ENCODE peak calls at places on chromosomes 16 and 17, in eight cellular contexts. One of them, this sample, is unnamed.

GRCh38 chr17:74631468-74632195 is 8.1 kb upstream of the CD300E start:
- DNase-seq in uterus: no peak
- DNase-seq in lower lobe of right lung: no peak
- DNase-seq in epithelial cell of esophagus: no peak
- DNase-seq in AG09309: peak
- DNase-seq in transverse colon: no peak
- DNase-seq in GM12865: peak
- DNase-seq in thoracic aorta: no peak
- DNase-seq in this sample: no peak

GRCh38 chr17:79006001-79006400 is 3.6 kb downstream of the CANT1 start:
- DNase-seq in epithelial cell of esophagus: no peak
- DNase-seq in uterus: peak
- DNase-seq in AG09309: no peak
- DNase-seq in GM12865: no peak
- DNase-seq in thoracic aorta: no peak
- DNase-seq in lower lobe of right lung: no peak
- DNase-seq in transverse colon: peak
- DNase-seq in this sample: no peak

GRCh38 chr16:29028457-29029167 is 43.8 kb downstream of the LAT start:
- DNase-seq in AG09309: no peak
- DNase-seq in lower lobe of right lung: no peak
- DNase-seq in thoracic aorta: no peak
- DNase-seq in uterus: no peak
- DNase-seq in epithelial cell of esophagus: no peak
- DNase-seq in GM12865: no peak
- DNase-seq in transverse colon: no peak
- DNase-seq in this sample: peak

GRCh38 chr16:67953641-67954375 is 9.9 kb upstream of the LCAT start:
- DNase-seq in uterus: no peak
- DNase-seq in transverse colon: no peak
- DNase-seq in lower lobe of right lung: no peak
- DNase-seq in epithelial cell of esophagus: no peak
- DNase-seq in AG09309: no peak
- DNase-seq in GM12865: no peak
- DNase-seq in thoracic aorta: no peak
- DNase-seq in this sample: no peak

GRCh38 chr17:82844796-82845162 is 5.0 kb upstream of the ZNF750 start:
- DNase-seq in GM12865: no peak
- DNase-seq in AG09309: no peak
- DNase-seq in lower lobe of right lung: no peak
- DNase-seq in uterus: no peak
- DNase-seq in thoracic aorta: no peak
- DNase-seq in epithelial cell of esophagus: no peak
- DNase-seq in transverse colon: no peak
- DNase-seq in this sample: no peak

GRCh38 chr17:43517161-43517560 is 29.0 kb downstream of the ETV4 start:
- DNase-seq in transverse colon: no peak
- DNase-seq in lower lobe of right lung: no peak
- DNase-seq in GM12865: peak
- DNase-seq in uterus: no peak
- DNase-seq in epithelial cell of esophagus: no peak
- DNase-seq in AG09309: no peak
- DNase-seq in thoracic aorta: no peak
- DNase-seq in this sample: no peak

GRCh38 chr17:1197781-1198490 is 18.2 kb upstream of the ABR start:
- DNase-seq in lower lobe of right lung: peak
- DNase-seq in GM12865: peak
- DNase-seq in thoracic aorta: no peak
- DNase-seq in epithelial cell of esophagus: no peak
- DNase-seq in uterus: peak
- DNase-seq in AG09309: no peak
- DNase-seq in transverse colon: peak
- DNase-seq in this sample: no peak

GRCh38 chr16:48168089-48168488 is 12.3 kb upstream of the ABCC12 start:
- DNase-seq in uterus: no peak
- DNase-seq in thoracic aorta: no peak
- DNase-seq in GM12865: no peak
- DNase-seq in epithelial cell of esophagus: no peak
- DNase-seq in transverse colon: no peak
- DNase-seq in lower lobe of right lung: no peak
- DNase-seq in AG09309: no peak
- DNase-seq in this sample: no peak

GRCh38 chr16:1778200-1779179 is 3.9 kb downstream of the SPSB3 start:
- DNase-seq in uterus: no peak
- DNase-seq in GM12865: no peak
- DNase-seq in lower lobe of right lung: no peak
- DNase-seq in thoracic aorta: no peak
- DNase-seq in transverse colon: peak
- DNase-seq in AG09309: no peak
- DNase-seq in epithelial cell of esophagus: no peak
- DNase-seq in this sample: no peak

GRCh38 chr17:58531661-58532554 is 17.5 kb upstream of the MTMR4 start:
- DNase-seq in lower lobe of right lung: peak
- DNase-seq in uterus: peak
- DNase-seq in AG09309: no peak
- DNase-seq in epithelial cell of esophagus: peak
- DNase-seq in GM12865: peak
- DNase-seq in transverse colon: peak
- DNase-seq in thoracic aorta: no peak
- DNase-seq in this sample: no peak

GRCh38 chr16:10828851-10829331 is 10.3 kb upstream of the TVP23A start:
- DNase-seq in lower lobe of right lung: peak
- DNase-seq in AG09309: peak
- DNase-seq in thoracic aorta: peak
- DNase-seq in transverse colon: peak
- DNase-seq in GM12865: no peak
- DNase-seq in uterus: peak
- DNase-seq in epithelial cell of esophagus: peak
- DNase-seq in this sample: peak

GRCh38 chr16:75580-76501 is 2.2 kb upstream of the MPG start:
- DNase-seq in GM12865: no peak
- DNase-seq in transverse colon: peak
- DNase-seq in uterus: peak
- DNase-seq in lower lobe of right lung: peak
- DNase-seq in thoracic aorta: no peak
- DNase-seq in epithelial cell of esophagus: peak
- DNase-seq in AG09309: peak
- DNase-seq in this sample: no peak

GRCh38 chr17:1644493-1645206 is 882 bp downstream of the SCARF1 start:
- DNase-seq in GM12865: peak
- DNase-seq in lower lobe of right lung: no peak
- DNase-seq in transverse colon: no peak
- DNase-seq in uterus: no peak
- DNase-seq in epithelial cell of esophagus: peak
- DNase-seq in thoracic aorta: no peak
- DNase-seq in AG09309: no peak
- DNase-seq in this sample: no peak

GRCh38 chr16:78609542-78610253 is 510.2 kb downstream of the WWOX start:
- DNase-seq in GM12865: no peak
- DNase-seq in uterus: no peak
- DNase-seq in lower lobe of right lung: no peak
- DNase-seq in AG09309: no peak
- DNase-seq in transverse colon: no peak
- DNase-seq in thoracic aorta: no peak
- DNase-seq in epithelial cell of esophagus: no peak
- DNase-seq in this sample: no peak

GRCh38 chr16:67030221-67030962 is 1.4 kb downstream of the CBFB start:
- DNase-seq in epithelial cell of esophagus: no peak
- DNase-seq in uterus: no peak
- DNase-seq in AG09309: no peak
- DNase-seq in GM12865: no peak
- DNase-seq in lower lobe of right lung: no peak
- DNase-seq in transverse colon: no peak
- DNase-seq in thoracic aorta: no peak
- DNase-seq in this sample: no peak

GRCh38 chr16:85360323-85361277 is 248.3 kb upstream of the CIBAR2 start:
- DNase-seq in AG09309: no peak
- DNase-seq in uterus: no peak
- DNase-seq in thoracic aorta: no peak
- DNase-seq in GM12865: no peak
- DNase-seq in transverse colon: peak
- DNase-seq in epithelial cell of esophagus: peak
- DNase-seq in lower lobe of right lung: peak
- DNase-seq in this sample: no peak

DNA sequence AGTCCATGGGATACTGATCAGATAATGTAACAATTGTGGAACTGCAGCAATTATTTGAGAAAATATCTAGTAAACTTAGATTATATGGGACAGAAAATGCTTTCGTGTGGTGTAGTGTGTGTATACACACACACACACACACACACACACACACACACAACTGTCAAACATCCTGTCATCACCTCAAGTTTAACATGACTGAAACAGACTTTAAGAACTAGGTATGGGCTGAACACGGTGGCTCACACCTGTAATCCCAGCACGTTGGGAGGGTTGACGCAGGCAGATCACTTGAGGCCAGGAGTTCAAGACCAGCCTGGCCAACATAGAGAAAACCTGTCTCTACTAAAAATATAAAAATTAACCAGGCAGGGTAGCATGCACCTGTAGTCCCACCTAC is 549 bp upstream of the EVI2A start:
- DNase-seq in AG09309: no peak
- DNase-seq in thoracic aorta: no peak
- DNase-seq in transverse colon: no peak
- DNase-seq in uterus: no peak
- DNase-seq in GM12865: no peak
- DNase-seq in epithelial cell of esophagus: no peak
- DNase-seq in lower lobe of right lung: no peak
- DNase-seq in this sample: no peak
- H3K4me3 ChIP-seq in AG09309: no peak
- H3K4me3 ChIP-seq in thoracic aorta: no peak
- H3K4me3 ChIP-seq in transverse colon: no peak
- H3K4me3 ChIP-seq in uterus: no peak
- H3K4me3 ChIP-seq in GM12865: peak
- H3K4me3 ChIP-seq in epithelial cell of esophagus: no peak
- H3K4me3 ChIP-seq in lower lobe of right lung: no peak
- H3K4me3 ChIP-seq in this sample: no peak

DNA sequence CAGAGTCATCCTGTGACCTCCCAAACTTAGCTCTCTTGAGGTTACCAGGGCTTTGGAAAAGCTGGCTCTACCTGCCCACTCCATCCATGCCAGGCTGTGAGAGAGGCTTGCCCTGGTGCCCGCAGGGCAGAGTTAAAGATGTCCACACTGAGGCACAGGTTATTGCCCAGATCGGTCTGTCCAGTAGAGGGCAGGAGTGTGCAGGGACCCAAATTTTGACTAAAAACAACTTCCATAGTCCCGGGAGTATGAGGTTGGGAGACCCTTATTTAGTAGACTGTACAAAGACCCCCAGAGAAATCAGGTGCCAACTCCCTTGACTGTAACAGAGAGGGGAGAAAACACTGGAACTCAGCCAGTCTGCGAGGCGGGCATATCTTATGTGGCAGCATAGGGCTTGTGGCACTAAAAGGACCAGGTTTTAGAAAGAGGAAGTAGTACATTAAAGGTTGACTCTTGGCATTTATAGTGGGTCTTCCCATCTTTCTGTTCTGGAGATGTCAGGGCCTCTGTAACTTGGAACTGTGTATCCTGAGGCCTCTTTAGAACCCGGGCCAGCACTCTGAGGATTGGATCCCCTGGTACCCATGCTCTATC is 43.3 kb downstream of the HNF1B start:
- DNase-seq in uterus: no peak
- DNase-seq in lower lobe of right lung: no peak
- DNase-seq in AG09309: no peak
- DNase-seq in thoracic aorta: no peak
- DNase-seq in epithelial cell of esophagus: peak
- DNase-seq in transverse colon: peak
- DNase-seq in GM12865: peak
- DNase-seq in this sample: no peak
- TF ChIP-seq CTCF in uterus: peak
- TF ChIP-seq CTCF in lower lobe of right lung: peak
- TF ChIP-seq CTCF in AG09309: peak
- TF ChIP-seq CTCF in thoracic aorta: no peak
- TF ChIP-seq CTCF in epithelial cell of esophagus: peak
- TF ChIP-seq CTCF in transverse colon: peak
- TF ChIP-seq CTCF in GM12865: peak
- TF ChIP-seq CTCF in this sample: peak

DNA sequence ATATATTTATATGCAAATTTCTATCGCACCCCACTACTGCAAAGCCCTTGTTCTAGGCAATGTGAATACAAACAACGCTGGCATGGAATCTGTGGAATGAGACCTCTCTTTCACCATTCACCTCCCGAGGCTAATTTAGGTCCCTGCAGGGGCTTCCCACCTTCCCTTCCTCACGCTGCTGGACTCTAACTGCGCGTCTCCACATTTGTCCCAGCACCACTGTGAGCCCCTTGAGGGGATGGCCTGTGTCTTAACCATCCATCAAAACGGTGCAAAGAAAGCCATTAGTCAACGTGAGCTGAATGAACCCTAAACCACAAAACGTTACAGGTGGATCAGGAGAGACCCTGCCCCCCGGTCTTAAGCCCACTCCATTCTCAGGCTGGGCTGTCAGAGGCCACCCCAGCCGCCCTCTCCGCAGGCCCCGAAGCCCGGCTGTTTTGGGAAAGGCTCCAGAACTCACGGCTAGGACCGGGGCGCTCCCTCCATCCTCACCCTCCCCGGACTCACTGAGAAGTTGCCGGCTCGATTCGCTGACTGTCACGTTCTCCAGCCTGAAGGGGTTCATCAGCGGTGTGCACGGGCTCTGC is 1.5 kb downstream of the TMEM114 start:
- DNase-seq in GM12865: no peak
- DNase-seq in epithelial cell of esophagus: no peak
- DNase-seq in lower lobe of right lung: no peak
- DNase-seq in uterus: no peak
- DNase-seq in thoracic aorta: no peak
- DNase-seq in AG09309: no peak
- DNase-seq in transverse colon: no peak
- DNase-seq in this sample: no peak
- H3K4me3 ChIP-seq in GM12865: no peak
- H3K4me3 ChIP-seq in epithelial cell of esophagus: no peak
- H3K4me3 ChIP-seq in lower lobe of right lung: no peak
- H3K4me3 ChIP-seq in uterus: no peak
- H3K4me3 ChIP-seq in thoracic aorta: peak
- H3K4me3 ChIP-seq in AG09309: no peak
- H3K4me3 ChIP-seq in transverse colon: no peak
- H3K4me3 ChIP-seq in this sample: no peak

GRCh38 chr16:54938351-54939346 is 8.0 kb downstream of the IRX5 start:
- DNase-seq in GM12865: no peak
- DNase-seq in uterus: no peak
- DNase-seq in thoracic aorta: no peak
- DNase-seq in transverse colon: no peak
- DNase-seq in AG09309: no peak
- DNase-seq in epithelial cell of esophagus: peak
- DNase-seq in lower lobe of right lung: peak
- DNase-seq in this sample: no peak

GRCh38 chr16:54937673-54938350 is 7.1 kb downstream of the IRX5 start:
- DNase-seq in transverse colon: no peak
- DNase-seq in GM12865: no peak
- DNase-seq in epithelial cell of esophagus: peak
- DNase-seq in uterus: no peak
- DNase-seq in lower lobe of right lung: no peak
- DNase-seq in AG09309: no peak
- DNase-seq in thoracic aorta: no peak
- DNase-seq in this sample: no peak

GRCh38 chr16:54940279-54940604 is 9.6 kb downstream of the IRX5 start:
- DNase-seq in GM12865: no peak
- DNase-seq in uterus: no peak
- DNase-seq in epithelial cell of esophagus: no peak
- DNase-seq in transverse colon: no peak
- DNase-seq in thoracic aorta: no peak
- DNase-seq in AG09309: no peak
- DNase-seq in lower lobe of right lung: no peak
- DNase-seq in this sample: no peak

GRCh38 chr16:54936979-54937672 is 6.5 kb downstream of the IRX5 start:
- DNase-seq in epithelial cell of esophagus: peak
- DNase-seq in thoracic aorta: no peak
- DNase-seq in AG09309: no peak
- DNase-seq in transverse colon: no peak
- DNase-seq in uterus: no peak
- DNase-seq in lower lobe of right lung: peak
- DNase-seq in GM12865: no peak
- DNase-seq in this sample: no peak

GRCh38 chr16:54939537-54940278 is 9.0 kb downstream of the IRX5 start:
- DNase-seq in lower lobe of right lung: peak
- DNase-seq in thoracic aorta: no peak
- DNase-seq in GM12865: no peak
- DNase-seq in transverse colon: no peak
- DNase-seq in AG09309: no peak
- DNase-seq in uterus: no peak
- DNase-seq in epithelial cell of esophagus: no peak
- DNase-seq in this sample: no peak
- TF ChIP-seq CTCF in lower lobe of right lung: no peak
- TF ChIP-seq CTCF in thoracic aorta: no peak
- TF ChIP-seq CTCF in GM12865: no peak
- TF ChIP-seq CTCF in transverse colon: no peak
- TF ChIP-seq CTCF in AG09309: no peak
- TF ChIP-seq CTCF in uterus: no peak
- TF ChIP-seq CTCF in epithelial cell of esophagus: no peak
- TF ChIP-seq CTCF in this sample: no peak

This sample was measured in HFF-Myc.